ENCODE peak calls at places on chromosomes 1 and 21, in eight cellular contexts. O is cardiac muscle cell; E is dorsolateral prefrontal cortex; J is endothelial cell of umbilical vein; S is prostate gland; N is CD8-positive, alpha-beta T cell; L is A673; R is tibial nerve. T is an unnamed sample.

GRCh38 chr1:89311757-89312156 is 39.1 kb upstream of the GBP5 start:
- DNase-seq in J (peak), S (no peak), E (no peak), O (peak), R (no peak), L (no peak), N (peak), T (no peak)

GRCh38 chr1:53195913-53196484 is 625 bp upstream of the CPT2 start:
- DNase-seq in L (no peak), S (no peak), N (no peak), E (no peak), O (no peak), J (no peak), R (no peak), T (no peak)

GRCh38 chr1:56811331-56811730 is 7.9 kb downstream of the FYB2 start:
- DNase-seq in N (no peak), R (no peak), O (no peak), J (no peak), E (no peak), S (no peak), L (no peak), T (no peak)

GRCh38 chr1:213987422-213987875 is 324 bp upstream of the PROX1 start:
- DNase-seq in N (no peak), S (no peak), L (no peak), R (no peak), E (no peak), O (no peak), J (no peak), T (no peak)

GRCh38 chr1:198601936-198602889 is 36.6 kb upstream of the PTPRC start:
- DNase-seq in S (no peak), L (no peak), J (no peak), E (no peak), N (no peak), O (no peak), R (no peak), T (no peak)

GRCh38 chr1:100861379-100861778 is 33.3 kb downstream of the EXTL2 start:
- DNase-seq in J (no peak), L (no peak), E (no peak), S (no peak), O (peak), R (no peak), N (no peak), T (no peak)

GRCh38 chr1:97630968-97631367 is 289.9 kb downstream of the DPYD start:
- DNase-seq in O (peak), L (peak), E (no peak), N (no peak), S (no peak), R (no peak), J (peak), T (no peak)

GRCh38 chr21:32812035-32812434 is 40.5 kb upstream of the PAXBP1 start:
- DNase-seq in N (no peak), E (no peak), O (no peak), J (no peak), L (no peak), R (no peak), S (no peak), T (no peak)

GRCh38 chr1:66436378-66437135 is 97.4 kb upstream of the SGIP1 start:
- DNase-seq in R (no peak), N (no peak), L (peak), O (peak), S (no peak), J (peak), E (no peak), T (no peak)

GRCh38 chr1:59007820-59008598 is 224.2 kb upstream of the JUN start:
- DNase-seq in L (no peak), E (no peak), N (peak), R (no peak), S (no peak), O (peak), J (peak), T (no peak)

GRCh38 chr1:14880456-14881316 is 272.9 kb upstream of the TMEM51 start:
- DNase-seq in O (peak), S (no peak), R (no peak), J (no peak), N (no peak), L (no peak), E (peak), T (no peak)

GRCh38 chr1:15994590-15995351 is 9.3 kb upstream of the SRARP start:
- DNase-seq in S (peak), N (peak), E (peak), J (peak), R (no peak), O (peak), L (peak), T (peak)

GRCh38 chr1:198253668-198254067 is 96.9 kb downstream of the NEK7 start:
- DNase-seq in L (no peak), S (no peak), R (no peak), J (peak), O (peak), E (no peak), N (no peak), T (no peak)

GRCh38 chr1:26912147-26912490 is 1.7 kb downstream of the NR0B2 start:
- DNase-seq in E (no peak), R (no peak), L (no peak), O (no peak), S (no peak), J (no peak), N (no peak), T (no peak)

GRCh38 chr1:29120955-29121485 is 2.7 kb downstream of the TMEM200B start:
- DNase-seq in J (peak), R (no peak), S (no peak), O (peak), E (no peak), N (peak), L (peak), T (peak)

GRCh38 chr1:8477199-8477982 is 159.5 kb downstream of the SLC45A1 start:
- DNase-seq in E (no peak), L (no peak), N (no peak), R (no peak), O (no peak), S (no peak), J (no peak), T (no peak)

GRCh38 chr1:97814121-97814520 is 106.7 kb downstream of the DPYD start:
- DNase-seq in L (no peak), S (no peak), N (no peak), O (no peak), J (no peak), R (no peak), E (no peak), T (no peak)

GRCh38 chr1:152035406-152036315 is 1.1 kb downstream of the S100A11 start:
- DNase-seq in O (peak), E (no peak), L (peak), J (peak), R (no peak), S (peak), N (no peak), T (peak)

GRCh38 chr1:204712718-204713430 is 27.3 kb upstream of the LRRN2 start:
- DNase-seq in O (no peak), E (no peak), S (no peak), L (no peak), R (no peak), J (no peak), N (no peak), T (no peak)

GRCh38 chr1:247287460-247287859 is 31.6 kb downstream of the VN1R5 start:
- DNase-seq in O (no peak), L (no peak), R (no peak), S (no peak), J (no peak), N (peak), E (no peak), T (peak)

GRCh38 chr1:27525296-27526271 is 35.6 kb upstream of the WASF2 start:
- DNase-seq in S (no peak), R (no peak), L (peak), N (peak), J (no peak), O (peak), E (no peak), T (peak)

GRCh38 chr1:47433037-47433421 is 4.8 kb upstream of the FOXD2 start:
- DNase-seq in J (no peak), E (no peak), L (no peak), R (no peak), N (no peak), O (no peak), S (no peak), T (no peak)

GRCh38 chr1:8239306-8240023 is 78.4 kb upstream of the SLC45A1 start:
- DNase-seq in S (no peak), R (no peak), O (peak), N (no peak), E (no peak), J (no peak), L (no peak), T (peak)

GRCh38 chr1:31101147-31101502 is 35.6 kb upstream of the PUM1 start:
- DNase-seq in R (no peak), N (no peak), O (peak), S (no peak), E (no peak), L (no peak), J (no peak), T (peak)

GRCh38 chr1:112399456-112399855 is 3.4 kb downstream of the CTTNBP2NL start:
- DNase-seq in L (no peak), O (peak), N (no peak), R (no peak), S (no peak), E (no peak), J (peak), T (no peak)

GRCh38 chr21:42558846-42559245 is 45.2 kb downstream of the SLC37A1 start:
- DNase-seq in E (peak), L (no peak), R (no peak), S (no peak), O (no peak), N (no peak), J (no peak), T (no peak)

GRCh38 chr1:106534612-106535011 is 521.9 kb upstream of the PRMT6 start:
- DNase-seq in R (no peak), N (no peak), O (no peak), L (no peak), E (no peak), S (no peak), J (no peak), T (no peak)

GRCh38 chr1:218946147-218946546 is 227.5 kb upstream of the LYPLAL1 start:
- DNase-seq in N (no peak), J (peak), S (no peak), R (no peak), E (no peak), O (no peak), L (no peak), T (no peak)

GRCh38 chr21:42199488-42200463 is 19.2 kb upstream of the ABCG1 start:
- DNase-seq in E (no peak), S (peak), O (peak), J (peak), L (peak), R (no peak), N (no peak), T (no peak)

GRCh38 chr1:1101503-1101902 is 14.4 kb downstream of the C1orf159 start:
- DNase-seq in S (no peak), J (no peak), O (no peak), R (no peak), N (no peak), L (no peak), E (no peak), T (no peak)

DNA sequence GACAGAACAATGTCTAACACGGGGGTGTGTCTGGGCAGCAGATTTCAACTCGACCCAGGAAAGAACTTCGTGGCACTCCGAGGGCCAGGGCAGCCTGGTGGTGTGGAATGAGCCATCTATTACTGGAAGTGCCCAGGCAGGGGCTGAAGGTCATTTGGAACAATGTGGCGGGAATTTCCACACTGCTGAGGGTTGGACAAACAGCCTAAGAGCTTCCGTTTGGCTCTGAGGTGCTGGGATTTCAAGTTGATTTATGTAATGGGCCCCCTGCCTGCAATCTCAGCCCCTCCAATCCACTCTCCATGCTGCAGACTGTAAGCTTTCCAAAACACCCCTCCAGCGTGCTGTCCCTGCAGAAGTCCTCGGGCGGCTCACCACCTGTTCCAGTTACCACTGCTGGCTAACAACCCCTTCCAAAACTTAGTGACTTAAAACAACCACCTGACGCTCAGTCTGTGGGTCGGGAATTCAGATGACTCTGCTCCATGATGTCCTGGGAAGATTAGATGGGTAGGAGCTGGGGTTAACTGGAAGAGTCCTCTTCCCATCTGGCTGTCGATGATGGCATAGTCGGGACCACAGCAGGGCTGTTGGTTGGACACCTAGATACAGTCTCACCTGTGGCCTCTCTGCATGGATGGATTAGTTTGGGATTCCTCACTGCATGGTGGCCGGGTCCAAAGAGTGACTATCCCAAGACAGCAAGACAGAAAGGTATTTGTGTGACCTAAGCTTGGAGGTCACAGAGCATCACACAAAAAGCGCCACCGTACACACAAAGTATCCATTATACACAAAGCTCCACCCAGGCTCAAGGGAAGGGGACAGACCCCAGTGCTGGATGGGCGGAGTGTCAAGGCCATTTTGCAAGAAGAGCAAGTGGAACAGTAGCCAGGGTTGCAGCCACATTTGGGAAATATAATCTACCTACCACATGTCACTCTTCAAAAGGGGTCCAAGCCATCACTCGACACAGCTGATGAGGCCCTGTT is 89.7 kb upstream of the IFFO2 start:
- DNase-seq in L (no peak), R (no peak), O (no peak), N (no peak), J (no peak), S (no peak), E (peak), T (no peak)
- H3K27ac ChIP-seq in L (no peak), R (no peak), O (no peak), N (no peak), J (no peak), S (no peak), E (no peak), T (no peak)

GRCh38 chr1:93659805-93660479 is 21.7 kb downstream of the BCAR3 start:
- DNase-seq in O (peak), L (no peak), N (no peak), J (no peak), E (no peak), R (peak), S (no peak), T (no peak)
- H3K27ac ChIP-seq in O (no peak), L (no peak), N (no peak), J (no peak), E (no peak), R (no peak), S (no peak), T (no peak)

DNA sequence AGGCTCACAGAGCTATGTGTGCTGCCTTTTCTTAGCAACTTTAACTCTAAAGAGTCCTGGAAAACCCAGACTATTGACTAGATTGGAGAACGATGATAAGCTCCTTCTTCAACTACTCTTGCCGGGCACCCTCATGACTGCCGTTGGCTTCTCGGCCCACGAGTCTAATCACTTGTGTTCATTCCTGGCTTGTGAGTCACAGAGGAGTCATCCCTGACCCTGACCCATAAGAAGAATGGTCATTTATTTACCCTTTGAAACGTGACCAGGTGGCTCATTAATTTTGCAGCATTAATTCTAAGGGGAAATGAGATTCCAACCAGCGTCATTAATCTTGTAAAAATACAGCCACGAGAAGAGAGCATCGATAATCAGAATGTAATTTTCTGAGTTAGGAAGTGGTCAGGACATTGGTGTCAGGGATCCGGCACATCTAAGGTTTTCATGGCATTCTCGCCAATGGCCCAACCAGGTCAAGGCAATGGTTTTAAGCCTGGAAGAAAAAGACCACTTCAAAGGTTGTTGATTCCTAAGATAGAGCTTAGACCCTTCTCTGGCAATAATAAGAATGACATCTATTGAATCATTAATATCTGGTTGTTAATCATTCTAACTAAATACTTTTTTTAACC is 183.6 kb upstream of the RUNX1 start:
- DNase-seq in R (no peak), S (no peak), J (peak), E (no peak), L (no peak), N (no peak), O (peak), T (no peak)
- H3K27ac ChIP-seq in R (no peak), S (no peak), J (peak), E (no peak), L (no peak), N (no peak), O (no peak), T (no peak)

GRCh38 chr1:235050911-235051360 is 77.7 kb downstream of the TOMM20 start:
- DNase-seq in J (peak), E (no peak), R (no peak), N (no peak), S (no peak), O (peak), L (no peak), T (no peak)
- H3K27ac ChIP-seq in J (no peak), E (no peak), R (no peak), N (no peak), S (no peak), O (no peak), L (no peak), T (peak)

GRCh38 chr1:5644281-5645134 is 347.7 kb downstream of the NPHP4 start:
- DNase-seq in J (no peak), L (no peak), R (no peak), E (no peak), S (no peak), O (no peak), N (peak), T (no peak)

GRCh38 chr1:5646486-5646885 is 345.7 kb downstream of the NPHP4 start:
- DNase-seq in N (no peak), O (no peak), S (no peak), L (no peak), J (no peak), R (no peak), E (no peak), T (no peak)

GRCh38 chr1:5645929-5646328 is 346.3 kb downstream of the NPHP4 start:
- DNase-seq in L (no peak), N (peak), O (no peak), E (no peak), J (no peak), R (no peak), S (no peak), T (no peak)

GRCh38 chr1:5643360-5644090 is 348.7 kb downstream of the NPHP4 start:
- DNase-seq in S (no peak), E (no peak), N (peak), O (no peak), R (no peak), J (no peak), L (no peak), T (no peak)

DNA sequence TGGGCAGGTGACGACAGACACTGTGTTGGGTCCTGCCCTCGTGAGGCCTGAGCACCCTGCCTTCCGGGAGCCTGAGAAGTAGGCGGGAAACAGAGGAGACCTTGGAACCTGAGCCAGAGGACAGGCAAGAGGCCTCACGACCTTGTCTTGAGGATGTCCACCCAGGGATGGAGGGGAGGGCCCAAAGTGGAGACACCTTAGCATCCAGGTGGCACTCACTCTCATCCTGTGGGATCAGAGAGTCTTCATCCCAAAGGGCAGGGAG is 347.2 kb downstream of the NPHP4 start:
- DNase-seq in N (no peak), R (no peak), S (no peak), O (no peak), L (no peak), J (no peak), E (no peak), T (no peak)
- H3K27ac ChIP-seq in N (no peak), R (no peak), S (no peak), O (no peak), L (no peak), J (no peak), E (no peak), T (no peak)

GRCh38 chr1:95640746-95641145 is 406.7 kb downstream of the RWDD3 start:
- DNase-seq in J (peak), E (no peak), R (no peak), N (no peak), L (no peak), O (peak), S (peak), T (no peak)
- H3K27ac ChIP-seq in J (no peak), E (no peak), R (no peak), N (no peak), L (no peak), O (no peak), S (no peak), T (no peak)

GRCh38 chr1:226634611-226635246 is 86.2 kb downstream of the STUM start:
- DNase-seq in S (no peak), L (no peak), E (no peak), O (no peak), J (no peak), R (no peak), N (no peak), T (no peak)
- H3K27ac ChIP-seq in S (peak), L (no peak), E (peak), O (no peak), J (no peak), R (peak), N (peak), T (no peak)

DNA sequence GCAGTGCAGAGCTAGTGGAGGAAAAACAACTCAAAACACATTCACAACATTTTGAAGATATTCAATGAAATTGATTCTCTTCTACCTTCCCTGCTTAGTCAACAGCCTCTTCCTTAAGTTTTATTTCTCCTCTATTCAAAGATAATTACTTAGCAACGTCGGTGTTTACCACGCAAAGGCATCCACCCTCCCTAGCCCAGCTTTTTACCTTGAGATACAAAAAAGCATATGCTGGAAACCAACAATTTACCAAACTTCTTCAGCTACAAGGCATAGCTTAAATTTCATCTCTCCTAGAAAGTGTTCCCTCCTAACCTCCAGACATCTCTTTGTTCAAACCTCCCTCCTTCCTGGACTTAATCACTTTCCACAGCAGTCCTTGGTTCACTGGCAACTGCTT is 102.8 kb upstream of the SOD1 start:
- DNase-seq in S (no peak), N (no peak), R (no peak), E (no peak), O (no peak), J (no peak), L (no peak), T (no peak)
- H3K27ac ChIP-seq in S (no peak), N (no peak), R (no peak), E (no peak), O (no peak), J (no peak), L (peak), T (no peak)